ENCODE peak calls at places on chromosome 4, in five cellular contexts. U, B, X, K and S are unnamed samples.

GRCh38 chr4:147736458-147736857 is 4.6 kb downstream of the ARHGAP10 start:
- DNase-seq in X (no peak), B (peak; percentile 47), K (no peak), U (no peak), S (no peak)

GRCh38 chr4:83082777-83083176 is 31.8 kb downstream of the PLAC8 start:
- DNase-seq in U (no peak), K (no peak), B (no peak), X (peak; percentile 45), S (no peak)

GRCh38 chr4:149841686-149842085 is 26.0 kb upstream of the IQCM start:
- DNase-seq in X (no peak), B (no peak), K (no peak), U (no peak), S (no peak)

GRCh38 chr4:96598465-96598864 is 758.6 kb downstream of the PDHA2 start:
- DNase-seq in U (no peak), X (no peak), K (peak; percentile 22), B (no peak), S (no peak)

GRCh38 chr4:146040623-146041022 is 102.0 kb upstream of the ZNF827 start:
- DNase-seq in U (no peak), B (no peak), X (no peak), K (no peak), S (no peak)

GRCh38 chr4:152408514-152409327 is 127.2 kb downstream of the FBXW7 start:
- DNase-seq in X (no peak), B (peak; percentile 71), K (no peak), U (no peak), S (no peak)

GRCh38 chr4:183790661-183791060 is 114.4 kb upstream of the STOX2 start:
- DNase-seq in X (no peak), K (no peak), U (no peak), B (no peak), S (no peak)

GRCh38 chr4:71107732-71108131 is 114.3 kb downstream of the DCK start:
- DNase-seq in X (no peak), B (peak; percentile 1), U (no peak), K (no peak), S (no peak)

GRCh38 chr4:29046166-29046565 is 1674.0 kb upstream of the PCDH7 start:
- DNase-seq in K (no peak), B (peak; percentile 3), X (no peak), U (no peak), S (no peak)

GRCh38 chr4:186485621-186486062 is 69.7 kb downstream of the MTNR1A start:
- DNase-seq in U (no peak), B (no peak), X (no peak), K (no peak), S (no peak)

GRCh38 chr4:45280121-45280520 is 553.8 kb upstream of the GNPDA2 start:
- DNase-seq in X (no peak), U (no peak), K (no peak), B (no peak), S (no peak)

GRCh38 chr4:56215901-56216300 is 171.4 kb downstream of the AASDH start:
- DNase-seq in X (peak; percentile 47), K (no peak), U (no peak), B (peak; percentile 66), S (no peak)

GRCh38 chr4:150078041-150078995 is at the start of gene DCLK2:
- DNase-seq in X (peak; percentile 55), U (peak; percentile 92), K (peak; percentile 57), B (peak; percentile 85), S (peak; percentile 82)

GRCh38 chr4:142350886-142351285 is 495.2 kb downstream of the INPP4B start:
- DNase-seq in B (no peak), K (no peak), U (no peak), X (no peak), S (no peak)

GRCh38 chr4:137572647-137573046 is 40.4 kb upstream of the PCDH18 start:
- DNase-seq in K (no peak), B (no peak), X (no peak), U (no peak), S (no peak)

GRCh38 chr4:161303551-161303950 is 860.2 kb downstream of the FSTL5 start:
- DNase-seq in X (no peak), B (no peak), U (no peak), K (no peak), S (no peak)

GRCh38 chr4:179467890-179468289 is 2025.7 kb upstream of the AGA start:
- DNase-seq in B (no peak), X (no peak), U (no peak), K (no peak), S (no peak)

DNA sequence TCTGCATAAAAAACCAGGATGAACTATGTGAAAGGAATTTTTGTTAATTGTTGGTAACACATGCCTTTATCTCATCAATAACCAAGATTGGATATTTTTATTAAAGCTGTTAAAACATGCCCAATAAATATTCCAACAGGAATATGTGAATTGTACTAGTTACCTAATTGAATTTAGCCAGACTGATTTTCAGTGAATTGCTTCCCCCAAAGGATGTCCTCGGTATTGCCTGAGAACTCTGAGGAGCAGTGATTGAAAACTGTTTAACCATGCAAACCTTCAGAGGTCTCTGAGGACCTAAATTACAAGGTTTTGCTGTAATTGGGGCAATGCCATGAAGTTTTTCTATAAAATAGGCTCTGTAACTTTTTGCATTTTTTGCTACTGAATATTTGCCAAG is 66.6 kb downstream of the BLTP1 start:
- DNase-seq in B (peak; percentile 40), U (no peak), K (no peak), X (no peak), S (no peak)
- TF ChIP-seq CTCF in B (peak; percentile 50), U (peak; percentile 47), K (no peak), X (peak; percentile 12), S (peak; percentile 63)

DNA sequence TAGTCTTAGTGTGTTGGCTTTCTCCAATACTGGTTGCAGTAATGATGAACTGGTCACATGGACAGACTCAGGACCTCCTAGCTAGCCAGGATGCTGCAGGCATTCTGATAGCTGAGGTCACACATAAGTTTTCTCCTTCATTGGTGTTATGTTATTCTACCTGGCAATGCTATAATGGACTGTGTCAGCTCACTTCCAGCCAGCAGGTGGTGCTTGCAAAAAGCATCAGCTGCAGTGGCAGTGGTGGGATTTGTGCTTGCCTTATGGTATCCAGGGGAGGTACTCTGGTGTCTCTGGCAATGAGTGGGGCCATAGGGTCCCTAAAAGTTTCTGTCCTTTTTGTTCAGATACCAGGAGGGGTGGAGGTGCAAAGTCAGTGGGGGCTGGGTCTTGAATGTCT is 33.6 kb downstream of the ZNF330 start:
- DNase-seq in B (no peak), X (no peak), U (no peak), K (peak; percentile 18), S (no peak)
- TF ChIP-seq CTCF in B (peak; percentile 18), X (no peak), U (no peak), K (no peak), S (peak; percentile 26)

DNA sequence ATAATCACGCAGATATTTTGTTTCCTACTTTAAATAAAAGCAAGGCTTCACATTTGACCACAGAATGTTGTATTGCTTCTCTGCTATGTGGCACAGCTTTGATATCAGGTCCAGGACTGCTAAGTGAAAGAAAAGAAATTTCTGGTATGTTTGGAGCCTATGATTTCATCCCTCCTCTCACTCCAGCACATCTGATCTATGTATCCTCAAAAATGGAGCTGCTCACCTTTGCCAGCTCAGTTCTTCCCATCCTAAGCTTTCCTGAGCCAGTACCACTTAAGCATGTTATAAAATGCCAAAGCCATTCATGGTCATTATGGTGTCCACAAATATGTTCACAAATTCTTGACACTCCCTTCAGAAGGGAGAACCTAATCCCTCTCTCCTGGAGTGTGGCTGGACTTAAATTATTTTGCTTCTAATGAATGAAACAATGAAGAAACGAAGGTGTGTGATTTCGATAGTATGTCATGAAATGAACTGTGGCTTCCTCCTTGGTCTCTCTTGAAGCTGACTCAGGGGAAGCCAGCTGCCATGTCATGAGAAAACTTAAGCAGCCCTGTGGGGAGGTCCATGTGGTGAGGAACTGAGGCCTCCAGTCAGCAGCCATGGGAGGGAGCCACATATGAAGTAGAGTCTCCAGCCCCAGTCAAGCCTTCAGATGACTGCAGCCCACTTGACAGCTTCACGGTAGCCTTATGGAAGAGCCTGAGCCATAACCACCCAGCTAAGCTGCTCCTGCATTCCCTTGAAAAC is 207.7 kb downstream of the MGST2 start:
- DNase-seq in X (no peak), U (no peak), K (no peak), B (no peak), S (no peak)
- TF ChIP-seq CTCF in X (no peak), U (no peak), K (no peak), B (no peak), S (no peak)

GRCh38 chr4:189912170-189912569 is 28.5 kb upstream of the FRG1 start:
- DNase-seq in B (peak; percentile 4), K (no peak), U (no peak), X (no peak), S (no peak)
- TF ChIP-seq CTCF in B (peak; percentile 69), K (peak; percentile 39), U (peak; percentile 38), X (peak; percentile 22), S (peak; percentile 62)

GRCh38 chr4:122900314-122900713 is 22.1 kb downstream of the NUDT6 start:
- DNase-seq in U (no peak), B (no peak), K (no peak), X (no peak), S (no peak)

GRCh38 chr4:122903766-122904165 is 18.6 kb downstream of the NUDT6 start:
- DNase-seq in X (no peak), K (no peak), U (no peak), B (no peak), S (no peak)

GRCh38 chr4:122899682-122900081 is 22.7 kb downstream of the NUDT6 start:
- DNase-seq in B (no peak), U (no peak), X (no peak), K (no peak), S (no peak)

GRCh38 chr4:122898370-122899150 is 23.8 kb downstream of the NUDT6 start:
- DNase-seq in K (no peak), U (no peak), B (peak; percentile 83), X (no peak), S (no peak)

DNA sequence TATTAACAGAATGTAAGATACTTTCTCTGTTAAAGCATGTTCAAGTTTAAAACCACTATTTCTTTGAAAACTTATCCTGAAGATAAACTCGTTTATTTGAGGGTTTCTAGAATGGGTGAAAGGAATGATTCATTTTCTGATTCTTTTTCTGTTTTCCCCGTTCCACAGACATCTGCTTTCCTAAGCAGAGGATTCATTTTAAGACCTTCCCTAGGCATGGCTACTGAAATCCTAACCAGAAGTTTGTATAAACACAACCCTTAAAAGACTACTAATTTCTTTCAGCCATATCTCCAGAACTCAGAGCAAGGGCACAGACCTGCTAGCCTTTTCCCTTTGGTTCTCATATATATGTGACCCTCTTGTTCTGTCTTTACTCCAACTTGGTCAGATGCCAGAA is 20.8 kb downstream of the NUDT6 start:
- DNase-seq in X (no peak), K (no peak), B (no peak), U (no peak), S (no peak)
- TF ChIP-seq CTCF in X (no peak), K (no peak), B (no peak), U (no peak), S (no peak)

DNA sequence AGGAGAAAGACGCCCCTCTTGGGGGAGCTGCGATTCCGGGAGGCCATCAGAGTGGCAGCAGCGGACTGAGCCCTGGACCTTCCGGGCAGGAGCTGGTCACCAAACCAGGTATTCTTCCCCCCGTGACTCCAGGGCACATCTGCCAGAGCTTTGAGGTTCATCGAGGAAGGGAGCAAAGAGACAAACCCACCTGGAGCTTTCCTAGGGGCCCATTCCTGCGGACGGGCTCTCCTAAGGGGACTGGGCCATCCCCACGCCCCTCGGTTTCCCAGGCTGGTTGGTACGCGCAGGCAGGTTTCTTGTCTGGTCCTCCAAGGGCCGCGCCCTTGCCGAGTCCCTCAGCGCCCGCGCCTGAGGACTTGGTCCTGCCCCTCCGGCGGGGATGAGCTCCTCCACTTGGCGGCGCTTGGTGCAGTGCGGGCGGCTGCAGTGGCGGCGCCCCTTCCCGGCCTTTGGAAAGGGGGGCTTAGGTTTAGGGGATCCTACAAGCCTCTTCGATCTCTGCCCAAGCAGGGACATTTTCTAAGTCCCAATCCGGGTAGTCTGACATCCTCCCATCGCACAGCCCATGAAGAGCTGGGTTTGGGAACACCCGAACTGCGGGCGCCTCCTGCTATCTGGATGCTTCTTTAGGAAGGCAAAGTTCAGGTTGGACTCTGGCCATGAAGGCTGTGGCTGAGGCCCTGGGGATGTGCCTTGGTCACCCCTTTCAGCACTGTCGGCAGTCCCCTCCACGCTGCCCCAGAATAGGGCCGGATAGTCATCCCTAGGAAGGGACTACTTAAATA is 543 bp downstream of the STBD1 start:
- DNase-seq in X (peak; percentile 68), U (no peak), K (peak; percentile 76), B (peak; percentile 1), S (no peak)
- TF ChIP-seq CTCF in X (no peak), U (peak; percentile 50), K (no peak), B (peak; percentile 29), S (peak; percentile 41)